ENCODE peak calls at places on chromosomes 4 and X, in ten cellular contexts. I, E, Y, Z, R, S, G, A, W and C are unnamed samples.

GRCh38 chr4:21765810-21766407 is 182.7 kb downstream of the KCNIP4 start:
- DNase-seq in I (peak), E (peak), Y (no peak), Z (peak), R (no peak), S (no peak), G (peak), A (peak), W (no peak), C (peak)

GRCh38 chr4:52657630-52658501 is 1.2 kb downstream of the USP46 start:
- DNase-seq in I (peak), E (no peak), Y (no peak), Z (no peak), R (no peak), S (no peak), G (peak), A (no peak), W (no peak), C (no peak)

GRCh38 chr4:99221980-99222379 is 2.9 kb upstream of the ADH6 start:
- DNase-seq in I (no peak), E (no peak), Y (no peak), Z (no peak), R (no peak), S (no peak), G (no peak), A (no peak), W (no peak), C (no peak)

GRCh38 chr4:8122746-8123145 is 35.9 kb downstream of the ABLIM2 start:
- DNase-seq in I (no peak), E (no peak), Y (no peak), Z (no peak), R (no peak), S (no peak), G (no peak), A (no peak), W (no peak), C (no peak)

GRCh38 chrX:150508461-150509367 is 59.7 kb upstream of the MTM1 start:
- DNase-seq in I (peak), E (no peak), Y (peak), Z (no peak), R (peak), S (no peak), G (peak), A (no peak), W (no peak), C (no peak)

GRCh38 chr4:78747328-78747946 is 28.7 kb upstream of the BMP2K start:
- DNase-seq in I (no peak), E (no peak), Y (no peak), Z (no peak), R (no peak), S (no peak), G (peak), A (no peak), W (no peak), C (no peak)

GRCh38 chr4:113452152-113452551 is 309.4 kb downstream of the CAMK2D start:
- DNase-seq in I (no peak), E (no peak), Y (no peak), Z (no peak), R (no peak), S (no peak), G (peak), A (no peak), W (no peak), C (no peak)

GRCh38 chr4:118981171-118981838 is 92.7 kb downstream of the SYNPO2 start:
- DNase-seq in I (no peak), E (no peak), Y (no peak), Z (no peak), R (no peak), S (no peak), G (no peak), A (peak), W (no peak), C (no peak)

GRCh38 chr4:185096032-185096653 is 46.9 kb upstream of the SLC25A4 start:
- DNase-seq in I (peak), E (peak), Y (no peak), Z (peak), R (no peak), S (no peak), G (peak), A (peak), W (no peak), C (peak)

GRCh38 chrX:7514871-7515599 is 327.9 kb upstream of the VCX start:
- DNase-seq in I (no peak), E (no peak), Y (no peak), Z (no peak), R (no peak), S (no peak), G (no peak), A (no peak), W (no peak), C (no peak)

GRCh38 chr4:13990596-13991589 is 363.4 kb upstream of the BOD1L1 start:
- DNase-seq in I (peak), E (no peak), Y (no peak), Z (no peak), R (no peak), S (no peak), G (no peak), A (no peak), W (no peak), C (no peak)

GRCh38 chrX:129959493-129959832 is 23.0 kb upstream of the BCORL1 start:
- DNase-seq in I (no peak), E (no peak), Y (no peak), Z (no peak), R (no peak), S (no peak), G (no peak), A (no peak), W (no peak), C (no peak)

GRCh38 chr4:138090918-138091659 is 151.1 kb downstream of the SLC7A11 start:
- DNase-seq in I (no peak), E (no peak), Y (no peak), Z (no peak), R (no peak), S (no peak), G (no peak), A (no peak), W (no peak), C (no peak)

GRCh38 chr4:2837904-2838496 is 5.6 kb upstream of the ADD1 start:
- DNase-seq in I (peak), E (no peak), Y (peak), Z (no peak), R (peak), S (no peak), G (peak), A (no peak), W (peak), C (no peak)

GRCh38 chr4:113086172-113086695 is 36.8 kb downstream of the ANK2 start:
- DNase-seq in I (no peak), E (no peak), Y (no peak), Z (no peak), R (no peak), S (no peak), G (no peak), A (peak), W (no peak), C (no peak)

GRCh38 chr4:168150651-168151050 is 58.3 kb downstream of the ANXA10 start:
- DNase-seq in I (no peak), E (no peak), Y (no peak), Z (no peak), R (no peak), S (no peak), G (no peak), A (no peak), W (no peak), C (no peak)

GRCh38 chr4:77538144-77538543 is 67.5 kb upstream of the CXCL13 start:
- DNase-seq in I (peak), E (peak), Y (no peak), Z (no peak), R (no peak), S (no peak), G (no peak), A (no peak), W (no peak), C (no peak)

GRCh38 chr4:79877511-79877910 is 195.5 kb downstream of the ANTXR2 start:
- DNase-seq in I (no peak), E (no peak), Y (no peak), Z (no peak), R (no peak), S (no peak), G (no peak), A (no peak), W (no peak), C (no peak)

GRCh38 chr4:1506956-1507721 is 100.9 kb upstream of the NKX1-1 start:
- DNase-seq in I (no peak), E (no peak), Y (peak), Z (no peak), R (peak), S (no peak), G (no peak), A (no peak), W (no peak), C (no peak)

GRCh38 chr4:34920032-34920431 is 1324.3 kb downstream of the ARAP2 start:
- DNase-seq in I (no peak), E (no peak), Y (no peak), Z (no peak), R (no peak), S (no peak), G (no peak), A (no peak), W (no peak), C (no peak)

GRCh38 chrX:130086414-130087207 is 23.7 kb downstream of the ELF4 start:
- DNase-seq in I (no peak), E (no peak), Y (no peak), Z (no peak), R (no peak), S (no peak), G (no peak), A (no peak), W (peak), C (no peak)

GRCh38 chr4:116272336-116272735 is 813.0 kb downstream of the TRAM1L1 start:
- DNase-seq in I (no peak), E (no peak), Y (no peak), Z (no peak), R (no peak), S (no peak), G (no peak), A (no peak), W (no peak), C (no peak)

GRCh38 chrX:64229145-64229544 is 1.3 kb downstream of the ASB12 start:
- DNase-seq in I (no peak), E (no peak), Y (no peak), Z (no peak), R (no peak), S (no peak), G (no peak), A (no peak), W (no peak), C (no peak)

GRCh38 chr4:55079451-55080173 is 45.8 kb downstream of the KDR start:
- DNase-seq in I (no peak), E (no peak), Y (no peak), Z (no peak), R (no peak), S (no peak), G (peak), A (no peak), W (no peak), C (no peak)

GRCh38 chr4:11805837-11806236 is 377.1 kb upstream of the HS3ST1 start:
- DNase-seq in I (no peak), E (peak), Y (no peak), Z (peak), R (no peak), S (no peak), G (peak), A (peak), W (no peak), C (peak)

GRCh38 chr4:73684097-73684496 is 56.3 kb upstream of the CXCL8 start:
- DNase-seq in I (no peak), E (no peak), Y (no peak), Z (no peak), R (no peak), S (no peak), G (no peak), A (no peak), W (no peak), C (no peak)

GRCh38 chr4:20030108-20030507 is 221.6 kb upstream of the SLIT2 start:
- DNase-seq in I (no peak), E (no peak), Y (no peak), Z (no peak), R (no peak), S (no peak), G (no peak), A (no peak), W (no peak), C (no peak)